ENCODE peak calls at places on chromosomes 5 and 9, in six cellular contexts. J, G, U, D, H and X are unnamed samples.

GRCh38 chr9:97640290-97640689 is 6.7 kb downstream of the NCBP1 start:
- DNase-seq in J (no peak), G (no peak), U (no peak), D (no peak), H (no peak), X (peak; percentile 18)

GRCh38 chr9:109990541-109990940 is 210.5 kb downstream of the PALM2AKAP2 start:
- DNase-seq in J (no peak), G (no peak), U (no peak), D (no peak), H (no peak), X (peak; percentile 53)

GRCh38 chr9:9557804-9558334 is 1054.9 kb downstream of the PTPRD start:
- DNase-seq in J (no peak), G (no peak), U (no peak), D (no peak), H (no peak), X (no peak)

GRCh38 chr9:6692433-6692832 is 46.9 kb upstream of the GLDC start:
- DNase-seq in J (no peak), G (no peak), U (no peak), D (no peak), H (no peak), X (no peak)

GRCh38 chr9:92100237-92100911 is 14.8 kb downstream of the SPTLC1 start:
- DNase-seq in J (no peak), G (no peak), U (no peak), D (no peak), H (no peak), X (no peak)

GRCh38 chr5:137516251-137516797 is 17.2 kb upstream of the SPOCK1 start:
- DNase-seq in J (no peak), G (no peak), U (no peak), D (no peak), H (no peak), X (no peak)

GRCh38 chr9:93902780-93903655 is 52.1 kb downstream of the BARX1 start:
- DNase-seq in J (peak; percentile 41), G (no peak), U (no peak), D (peak; percentile 58), H (no peak), X (no peak)

GRCh38 chr5:131505237-131505908 is 129.7 kb downstream of the RAPGEF6 start:
- DNase-seq in J (no peak), G (no peak), U (no peak), D (no peak), H (no peak), X (no peak)

GRCh38 chr5:146890733-146891440 is 12.3 kb upstream of the PPP2R2B start:
- DNase-seq in J (no peak), G (no peak), U (no peak), D (no peak), H (no peak), X (peak; percentile 13)

GRCh38 chr5:91841423-91841822 is 458.3 kb upstream of the ARRDC3 start:
- DNase-seq in J (no peak), G (no peak), U (no peak), D (no peak), H (no peak), X (no peak)

GRCh38 chr9:105127863-105128220 is 116.6 kb upstream of the SLC44A1 start:
- DNase-seq in J (no peak), G (no peak), U (no peak), D (no peak), H (no peak), X (peak; percentile 81)

GRCh38 chr5:120942551-120942950 is 478.5 kb downstream of the PRR16 start:
- DNase-seq in J (no peak), G (no peak), U (no peak), D (no peak), H (no peak), X (peak; percentile 16)

GRCh38 chr5:139043127-139043905 is 154.9 kb downstream of the SIL1 start:
- DNase-seq in J (no peak), G (no peak), U (no peak), D (no peak), H (no peak), X (no peak)

GRCh38 chr5:10859393-10860195 is 98.6 kb upstream of the DAP start:
- DNase-seq in J (peak; percentile 25), G (no peak), U (no peak), D (no peak), H (no peak), X (no peak)

GRCh38 chr5:36885149-36885548 is 8.6 kb downstream of the NIPBL start:
- DNase-seq in J (peak; percentile 59), G (no peak), U (peak; percentile 28), D (no peak), H (no peak), X (no peak)

GRCh38 chr9:78826521-78826920 is 529.6 kb downstream of the PSAT1 start:
- DNase-seq in J (no peak), G (no peak), U (no peak), D (no peak), H (no peak), X (no peak)

GRCh38 chr5:165527577-165527976 is 2022.2 kb downstream of the MAT2B start:
- DNase-seq in J (no peak), G (no peak), U (no peak), D (no peak), H (no peak), X (no peak)

GRCh38 chr5:135457424-135458071 is 5.4 kb upstream of the TIFAB start:
- DNase-seq in J (no peak), G (peak; percentile 37), U (peak; percentile 76), D (peak; percentile 72), H (peak; percentile 65), X (peak; percentile 62)

GRCh38 chr9:16236326-16236725 is 634.1 kb downstream of the BNC2 start:
- DNase-seq in J (no peak), G (no peak), U (no peak), D (no peak), H (no peak), X (peak; percentile 92)

GRCh38 chr5:55633574-55634203 is 78.4 kb downstream of the SLC38A9 start:
- DNase-seq in J (no peak), G (no peak), U (no peak), D (no peak), H (peak; percentile 45), X (peak; percentile 44)

GRCh38 chr9:6968271-6968670 is 210.5 kb downstream of the KDM4C start:
- DNase-seq in J (no peak), G (no peak), U (no peak), D (no peak), H (no peak), X (no peak)

GRCh38 chr9:94213513-94214124 is 45.5 kb upstream of the ZNF169 start:
- DNase-seq in J (no peak), G (peak; percentile 39), U (peak; percentile 76), D (peak; percentile 78), H (peak; percentile 78), X (peak; percentile 85)

GRCh38 chr9:96129698-96130097 is 172.3 kb downstream of the HSD17B3 start:
- DNase-seq in J (no peak), G (no peak), U (no peak), D (no peak), H (no peak), X (no peak)
- H3K4me1 ChIP-seq in J (no peaks in the 10 kb centered on the region), G (no peaks in the 10 kb centered on the region), U (no peaks in the 10 kb centered on the region), D (peaks cover 5% of the 10 kb centered on the region), H (no peaks in the 10 kb centered on the region), X (no peaks in the 10 kb centered on the region)

DNA sequence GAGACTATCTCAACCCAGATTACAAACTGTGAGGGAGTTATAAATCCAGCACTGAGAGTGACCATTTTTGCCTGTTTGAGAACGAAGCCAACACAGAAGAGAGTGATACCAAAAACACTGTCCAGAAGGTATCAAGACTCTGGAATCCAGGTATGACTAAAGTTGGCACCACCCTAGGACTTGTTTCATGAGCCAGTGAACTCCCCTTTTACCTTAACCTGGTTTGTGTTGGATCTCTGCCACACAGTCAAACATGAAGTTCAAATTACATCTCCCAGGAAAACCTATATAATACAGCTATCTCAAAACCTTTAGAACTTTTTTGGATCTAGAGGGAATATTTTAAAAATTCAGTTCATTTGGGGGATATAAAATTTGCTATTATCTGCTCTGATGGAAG is 11.4 kb downstream of the ZBTB5 start:
- DNase-seq in J (no peak), G (no peak), U (no peak), D (no peak), H (no peak), X (no peak)
- H3K27ac ChIP-seq in J (no peak overlapping the region), G (no peak overlapping the region), U (no peak overlapping the region), D (no peak overlapping the region), H (no peak overlapping the region), X (no peak overlapping the region)

GRCh38 chr5:171314728-171315385 is 5.8 kb downstream of the TLX3 start:
- DNase-seq in J (peak; percentile 89), G (no peak), U (no peak), D (peak; percentile 60), H (no peak), X (peak; percentile 47)
- H3K27me3 ChIP-seq in J (peaks cover 32% of the 10 kb centered on the region), G (no peaks in the 10 kb centered on the region), U (peaks cover 98% of the 10 kb centered on the region), D (no peaks in the 10 kb centered on the region), H (peaks cover 24% of the 10 kb centered on the region), X (peaks cover 100% of the 10 kb centered on the region)

GRCh38 chr9:34588671-34589370 is 703 bp downstream of the CNTFR start:
- DNase-seq in J (peak; percentile 88), G (no peak), U (peak; percentile 47), D (no peak), H (no peak), X (no peak)
- H3K4me1 ChIP-seq in J (peaks cover 48% of the 10 kb centered on the region), G (peaks cover 13% of the 10 kb centered on the region), U (peaks cover 38% of the 10 kb centered on the region), D (peaks cover 52% of the 10 kb centered on the region), H (peaks cover 19% of the 10 kb centered on the region), X (peaks cover 4% of the 10 kb centered on the region)

DNA sequence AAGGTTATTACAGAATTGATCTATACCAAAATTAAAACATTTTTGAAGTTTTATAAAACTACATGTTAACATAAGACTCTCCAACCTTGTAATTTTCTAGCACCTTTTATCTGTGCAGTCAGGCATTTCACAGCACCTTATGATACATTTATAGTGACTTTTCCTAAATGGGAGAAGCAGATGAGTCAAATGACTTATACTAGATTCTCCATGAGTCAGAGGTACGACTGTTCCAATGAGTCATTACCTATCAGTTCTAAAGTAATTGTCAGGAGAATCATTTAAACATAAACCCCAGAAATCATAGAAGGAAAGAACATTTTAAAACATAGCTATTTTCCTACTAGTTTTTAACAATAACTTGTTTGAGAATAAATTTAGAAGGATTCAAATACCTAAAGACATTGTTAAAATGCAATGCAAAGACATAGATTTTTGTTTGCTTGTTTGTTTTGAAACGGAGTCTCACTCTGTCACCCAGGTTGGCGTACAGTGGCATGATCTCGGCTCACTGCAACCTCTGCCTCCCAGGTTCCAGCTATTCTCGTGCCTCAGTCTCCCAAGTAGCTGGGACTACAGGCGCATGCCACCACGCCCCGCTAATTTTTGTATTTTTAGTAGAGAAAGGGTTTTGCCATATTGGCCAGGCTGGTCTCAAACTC is 34.7 kb upstream of the DMXL1 start:
- DNase-seq in J (no peak), G (no peak), U (no peak), D (no peak), H (no peak), X (peak; percentile 47)
- H3K27ac ChIP-seq in J (no peak overlapping the region), G (no peak overlapping the region), U (no peak overlapping the region), D (no peak overlapping the region), H (no peak overlapping the region), X (no peak overlapping the region)